ENCODE peak calls at places on chromosomes 5 and 9, in eight cellular contexts. Y is lung; S is A549; A is Karpas-422; V is colonic mucosa; B is CD4-positive, alpha-beta memory T cell; T is PC-3; O is GM23248. K is an unnamed sample.

GRCh38 chr9:124834586-124834985 is 18.7 kb upstream of the WDR38 start:
- DNase-seq in Y (no peak), S (peak; percentile 42), A (no peak), V (no peak), B (no peak), T (peak; percentile 85), O (peak; percentile 77), K (no peak)

GRCh38 chr5:89047591-89047990 is 164.6 kb upstream of the MEF2C start:
- DNase-seq in Y (no peak), S (no peak), A (no peak), V (no peak), B (no peak), T (peak; percentile 37), O (peak; percentile 77), K (no peak)

GRCh38 chr9:129497064-129497836 is 123.7 kb downstream of the C9orf50 start:
- DNase-seq in Y (peak; percentile 57), S (no peak), A (no peak), V (peak; percentile 24), B (no peak), T (no peak), O (peak; percentile 56), K (no peak)

GRCh38 chr5:40518511-40518917 is 161.2 kb upstream of the PTGER4 start:
- DNase-seq in Y (no peak), S (peak; percentile 57), A (no peak), V (no peak), B (no peak), T (peak; percentile 99), O (peak; percentile 47), K (no peak)

GRCh38 chr9:136655244-136656225 is 7.2 kb upstream of the EGFL7 start:
- DNase-seq in Y (no peak), S (no peak), A (no peak), V (no peak), B (no peak), T (no peak), O (no peak), K (no peak)

GRCh38 chr9:7093040-7093439 is 335.3 kb downstream of the KDM4C start:
- DNase-seq in Y (no peak), S (no peak), A (no peak), V (no peak), B (no peak), T (no peak), O (no peak), K (no peak)

GRCh38 chr9:134386951-134387831 is 60.9 kb downstream of the RXRA start:
- DNase-seq in Y (no peak), S (no peak), A (no peak), V (no peak), B (no peak), T (no peak), O (peak; percentile 43), K (no peak)

GRCh38 chr9:21326526-21327139 is 8.6 kb downstream of the KLHL9 start:
- DNase-seq in Y (no peak), S (peak; percentile 42), A (peak; percentile 82), V (no peak), B (no peak), T (peak; percentile 63), O (peak; percentile 72), K (no peak)

GRCh38 chr5:171520300-171521170 is 101.1 kb downstream of the FGF18 start:
- DNase-seq in Y (no peak), S (peak; percentile 31), A (no peak), V (no peak), B (no peak), T (peak; percentile 52), O (peak; percentile 47), K (no peak)

GRCh38 chr5:72397836-72398235 is 77.7 kb downstream of the PTCD2 start:
- DNase-seq in Y (no peak), S (no peak), A (no peak), V (no peak), B (no peak), T (no peak), O (no peak), K (no peak)

GRCh38 chr9:16866542-16866941 is 3.9 kb downstream of the BNC2 start:
- DNase-seq in Y (no peak), S (no peak), A (no peak), V (no peak), B (no peak), T (no peak), O (peak; percentile 39), K (no peak)

GRCh38 chr5:171647043-171647899 is 138.3 kb upstream of the SMIM23 start:
- DNase-seq in Y (no peak), S (peak; percentile 45), A (no peak), V (no peak), B (no peak), T (peak; percentile 76), O (peak; percentile 42), K (no peak)

DNA sequence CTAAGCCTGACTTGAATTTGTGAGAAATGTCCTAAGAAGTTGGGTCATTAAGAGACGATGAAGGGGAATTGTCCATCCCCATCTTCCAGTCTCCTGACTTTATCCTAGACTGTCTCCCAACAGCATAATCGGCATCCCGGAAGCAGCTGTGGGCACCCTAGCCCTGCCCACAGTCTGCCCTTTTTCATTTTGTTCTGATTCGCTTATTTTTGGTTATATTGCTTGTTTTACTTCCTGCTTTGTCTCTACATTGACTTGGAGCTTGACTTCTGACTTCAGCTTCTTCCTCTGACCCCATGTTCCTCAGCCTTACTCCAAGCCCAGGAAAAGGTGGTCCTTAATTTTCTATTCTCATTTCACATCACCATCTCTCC is 41.8 kb downstream of the UGCG start:
- DNase-seq in Y (no peak), S (no peak), A (no peak), V (no peak), B (no peak), T (no peak), O (no peak), K (no peak)
- H3K27ac ChIP-seq in Y (no peak overlapping the region), S (no peak overlapping the region), A (no peak overlapping the region), V (peak overlapping the region; percentile 26), B (peak overlapping the region; percentile 39), T (no peak overlapping the region), O (peak overlapping the region; percentile 45), K (peak overlapping the region; percentile 31)

GRCh38 chr5:52743529-52743928 is 44.2 kb upstream of the ITGA1 start:
- DNase-seq in Y (no peak), S (no peak), A (no peak), V (no peak), B (no peak), T (no peak), O (no peak), K (no peak)

GRCh38 chr5:52746539-52746938 is 41.2 kb upstream of the ITGA1 start:
- DNase-seq in Y (no peak), S (no peak), A (no peak), V (no peak), B (no peak), T (no peak), O (peak; percentile 38), K (no peak)

GRCh38 chr5:52743012-52743411 is 44.7 kb upstream of the ITGA1 start:
- DNase-seq in Y (no peak), S (no peak), A (no peak), V (no peak), B (peak; percentile 30), T (no peak), O (no peak), K (no peak)

GRCh38 chr5:52740007-52740406 is 47.7 kb upstream of the ITGA1 start:
- DNase-seq in Y (no peak), S (no peak), A (no peak), V (no peak), B (no peak), T (no peak), O (no peak), K (no peak)

GRCh38 chr5:52743970-52744369 is 43.7 kb upstream of the ITGA1 start:
- DNase-seq in Y (no peak), S (no peak), A (no peak), V (no peak), B (peak; percentile 59), T (no peak), O (peak; percentile 78), K (no peak)
- H3K27ac ChIP-seq in Y (no peak overlapping the region), S (no peak overlapping the region), A (no peak overlapping the region), V (no peak overlapping the region), B (peak overlapping the region; percentile 34), T (no peak overlapping the region), O (peak overlapping the region; percentile 4), K (no peak overlapping the region)

GRCh38 chr9:133234577-133235322 is 25.7 kb upstream of the OBP2B start:
- DNase-seq in Y (no peak), S (no peak), A (no peak), V (no peak), B (no peak), T (no peak), O (no peak), K (no peak)

GRCh38 chr9:133236291-133237071 is 27.4 kb upstream of the OBP2B start:
- DNase-seq in Y (no peak), S (no peak), A (no peak), V (peak; percentile 12), B (no peak), T (no peak), O (no peak), K (no peak)

GRCh38 chr9:133237271-133237731 is 28.3 kb upstream of the OBP2B start:
- DNase-seq in Y (no peak), S (no peak), A (no peak), V (no peak), B (no peak), T (no peak), O (peak; percentile 71), K (peak; percentile 44)

GRCh38 chr9:133235549-133236222 is 26.6 kb upstream of the OBP2B start:
- DNase-seq in Y (no peak), S (no peak), A (no peak), V (peak; percentile 15), B (no peak), T (no peak), O (no peak), K (no peak)

DNA sequence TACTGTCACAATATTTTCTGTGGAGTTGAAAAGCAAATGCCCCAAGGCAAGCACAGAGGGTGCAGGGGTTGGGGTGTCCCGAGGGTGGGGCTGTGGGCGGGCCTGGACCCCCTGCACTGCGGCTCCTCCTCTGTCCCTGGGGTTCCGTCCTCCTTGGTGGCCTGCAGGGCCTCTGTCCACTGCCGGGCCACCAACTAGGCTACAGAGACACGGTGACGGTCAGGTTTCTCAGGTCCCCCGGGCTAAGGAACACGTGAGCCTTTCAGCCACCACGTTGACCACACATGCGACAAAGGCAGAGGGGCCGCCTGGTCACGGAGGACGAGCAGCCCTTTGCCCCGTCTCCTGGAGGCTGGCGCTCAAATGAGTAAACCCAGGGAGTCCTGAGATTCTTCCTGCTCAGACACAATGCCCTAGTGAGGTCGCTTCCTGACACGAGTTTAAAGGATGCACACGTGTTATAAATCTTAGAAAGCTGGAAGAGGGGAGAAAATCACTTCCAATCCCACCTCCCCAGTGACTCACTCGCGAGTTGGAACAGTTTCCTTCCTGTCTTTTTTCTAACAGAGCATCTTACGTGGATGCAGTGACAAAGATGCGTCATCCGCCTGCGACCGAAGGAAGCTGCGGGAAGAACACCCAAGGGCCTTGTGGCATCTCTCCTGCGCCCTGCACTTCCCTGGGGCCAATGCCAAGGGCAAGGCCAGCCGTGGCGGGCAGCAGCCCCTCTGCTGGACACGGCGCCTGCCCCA is 24.8 kb upstream of the OBP2B start:
- DNase-seq in Y (no peak), S (no peak), A (no peak), V (no peak), B (no peak), T (no peak), O (no peak), K (no peak)
- H3K27ac ChIP-seq in Y (peak overlapping the region; percentile 56), S (no peak overlapping the region), A (no peak overlapping the region), V (no peak overlapping the region), B (no peak overlapping the region), T (no peak overlapping the region), O (no peak overlapping the region), K (no peak overlapping the region)

GRCh38 chr9:119179701-119180100 is 189.5 kb downstream of the BRINP1 start:
- DNase-seq in Y (no peak), S (no peak), A (no peak), V (no peak), B (no peak), T (no peak), O (no peak), K (no peak)
- H3K27ac ChIP-seq in Y (no peak overlapping the region), S (no peak overlapping the region), A (no peak overlapping the region), V (no peak overlapping the region), B (no peak overlapping the region), T (no peak overlapping the region), O (no peak overlapping the region), K (no peak overlapping the region)